ENCODE peak calls at places on chromosomes 1 and 21, in nine cellular contexts. One of them, this sample, is unnamed. For H3K4me1 and H3K27me3, the result is how much of the 10 kb centered on the place peaks cover.

GRCh38 chr1:3038571-3039181 is 17.4 kb downstream of the ACTRT2 start:
- DNase-seq in Caco-2: no peak
- DNase-seq in GM23338: no peak
- DNase-seq in K562: no peak
- DNase-seq in upper lobe of right lung: peak
- DNase-seq in fibroblast of lung: no peak
- DNase-seq in tibial artery: peak
- DNase-seq in SJSA1: no peak
- DNase-seq in colonic mucosa: no peak
- DNase-seq in this sample: no peak

GRCh38 chr21:23811802-23812201 is 1795.5 kb downstream of the MRPL39 start:
- DNase-seq in K562: no peak
- DNase-seq in SJSA1: no peak
- DNase-seq in fibroblast of lung: no peak
- DNase-seq in tibial artery: no peak
- DNase-seq in upper lobe of right lung: no peak
- DNase-seq in Caco-2: no peak
- DNase-seq in colonic mucosa: no peak
- DNase-seq in GM23338: no peak
- DNase-seq in this sample: no peak

GRCh38 chr1:36151845-36152203 is 2.5 kb upstream of the TRAPPC3 start:
- DNase-seq in K562: peak
- DNase-seq in tibial artery: no peak
- DNase-seq in fibroblast of lung: no peak
- DNase-seq in GM23338: no peak
- DNase-seq in SJSA1: no peak
- DNase-seq in upper lobe of right lung: no peak
- DNase-seq in Caco-2: no peak
- DNase-seq in colonic mucosa: peak
- DNase-seq in this sample: no peak

GRCh38 chr1:153699768-153700167 is 21.3 kb downstream of the NPR1 start:
- DNase-seq in tibial artery: no peak
- DNase-seq in colonic mucosa: no peak
- DNase-seq in fibroblast of lung: no peak
- DNase-seq in upper lobe of right lung: no peak
- DNase-seq in K562: no peak
- DNase-seq in GM23338: no peak
- DNase-seq in Caco-2: no peak
- DNase-seq in SJSA1: no peak
- DNase-seq in this sample: no peak

GRCh38 chr1:8367571-8368184 is 49.8 kb downstream of the SLC45A1 start:
- DNase-seq in fibroblast of lung: no peak
- DNase-seq in SJSA1: no peak
- DNase-seq in colonic mucosa: no peak
- DNase-seq in GM23338: no peak
- DNase-seq in tibial artery: no peak
- DNase-seq in K562: no peak
- DNase-seq in Caco-2: no peak
- DNase-seq in upper lobe of right lung: no peak
- DNase-seq in this sample: no peak

GRCh38 chr1:89041055-89041707 is 18.5 kb upstream of the GBP3 start:
- DNase-seq in SJSA1: peak
- DNase-seq in fibroblast of lung: peak
- DNase-seq in upper lobe of right lung: no peak
- DNase-seq in GM23338: no peak
- DNase-seq in Caco-2: no peak
- DNase-seq in K562: no peak
- DNase-seq in tibial artery: no peak
- DNase-seq in colonic mucosa: no peak
- DNase-seq in this sample: no peak

GRCh38 chr1:61607448-61607847 is 117.5 kb downstream of the TM2D1 start:
- DNase-seq in tibial artery: no peak
- DNase-seq in upper lobe of right lung: no peak
- DNase-seq in GM23338: no peak
- DNase-seq in colonic mucosa: no peak
- DNase-seq in K562: no peak
- DNase-seq in SJSA1: no peak
- DNase-seq in fibroblast of lung: no peak
- DNase-seq in Caco-2: no peak
- DNase-seq in this sample: no peak

GRCh38 chr1:182430263-182431068 is 19.5 kb upstream of the RGSL1 start:
- DNase-seq in upper lobe of right lung: no peak
- DNase-seq in Caco-2: no peak
- DNase-seq in tibial artery: no peak
- DNase-seq in SJSA1: no peak
- DNase-seq in colonic mucosa: no peak
- DNase-seq in fibroblast of lung: no peak
- DNase-seq in GM23338: no peak
- DNase-seq in K562: peak
- DNase-seq in this sample: no peak

GRCh38 chr1:166980818-166981217 is 5.5 kb upstream of the ILDR2 start:
- DNase-seq in colonic mucosa: no peak
- DNase-seq in K562: no peak
- DNase-seq in tibial artery: no peak
- DNase-seq in upper lobe of right lung: no peak
- DNase-seq in GM23338: no peak
- DNase-seq in Caco-2: no peak
- DNase-seq in SJSA1: no peak
- DNase-seq in fibroblast of lung: no peak
- DNase-seq in this sample: no peak

GRCh38 chr21:32372755-32373154 is 20.1 kb downstream of the URB1 start:
- DNase-seq in colonic mucosa: no peak
- DNase-seq in upper lobe of right lung: no peak
- DNase-seq in GM23338: no peak
- DNase-seq in tibial artery: no peak
- DNase-seq in fibroblast of lung: peak
- DNase-seq in SJSA1: no peak
- DNase-seq in K562: no peak
- DNase-seq in Caco-2: no peak
- DNase-seq in this sample: no peak

GRCh38 chr1:245888809-245889208 is 618.3 kb downstream of the SMYD3 start:
- DNase-seq in upper lobe of right lung: no peak
- DNase-seq in SJSA1: no peak
- DNase-seq in colonic mucosa: no peak
- DNase-seq in K562: peak
- DNase-seq in fibroblast of lung: peak
- DNase-seq in tibial artery: no peak
- DNase-seq in Caco-2: no peak
- DNase-seq in GM23338: peak
- DNase-seq in this sample: peak

GRCh38 chr1:224623310-224623714 is 7.2 kb downstream of the CNIH3 start:
- DNase-seq in upper lobe of right lung: no peak
- DNase-seq in K562: no peak
- DNase-seq in GM23338: no peak
- DNase-seq in fibroblast of lung: peak
- DNase-seq in SJSA1: no peak
- DNase-seq in tibial artery: no peak
- DNase-seq in Caco-2: no peak
- DNase-seq in colonic mucosa: no peak
- DNase-seq in this sample: no peak

GRCh38 chr1:203135636-203136305 is 8.2 kb downstream of the ADORA1 start:
- DNase-seq in GM23338: no peak
- DNase-seq in K562: no peak
- DNase-seq in SJSA1: no peak
- DNase-seq in upper lobe of right lung: peak
- DNase-seq in Caco-2: no peak
- DNase-seq in colonic mucosa: no peak
- DNase-seq in fibroblast of lung: no peak
- DNase-seq in tibial artery: no peak
- DNase-seq in this sample: no peak

GRCh38 chr1:94325379-94326302 is 88.3 kb upstream of the ARHGAP29 start:
- DNase-seq in K562: no peak
- DNase-seq in GM23338: no peak
- DNase-seq in colonic mucosa: no peak
- DNase-seq in upper lobe of right lung: no peak
- DNase-seq in SJSA1: peak
- DNase-seq in Caco-2: no peak
- DNase-seq in tibial artery: no peak
- DNase-seq in fibroblast of lung: peak
- DNase-seq in this sample: no peak

GRCh38 chr1:54310439-54311328 is 95.5 kb downstream of the SSBP3 start:
- DNase-seq in SJSA1: peak
- DNase-seq in Caco-2: peak
- DNase-seq in K562: peak
- DNase-seq in upper lobe of right lung: no peak
- DNase-seq in tibial artery: no peak
- DNase-seq in GM23338: peak
- DNase-seq in fibroblast of lung: peak
- DNase-seq in colonic mucosa: peak
- DNase-seq in this sample: peak

GRCh38 chr1:54307305-54307704 is 98.9 kb downstream of the SSBP3 start:
- DNase-seq in fibroblast of lung: no peak
- DNase-seq in upper lobe of right lung: no peak
- DNase-seq in tibial artery: no peak
- DNase-seq in GM23338: no peak
- DNase-seq in colonic mucosa: no peak
- DNase-seq in Caco-2: no peak
- DNase-seq in SJSA1: no peak
- DNase-seq in K562: no peak
- DNase-seq in this sample: no peak

GRCh38 chr1:54311506-54311905 is 94.7 kb downstream of the SSBP3 start:
- DNase-seq in GM23338: no peak
- DNase-seq in K562: no peak
- DNase-seq in SJSA1: no peak
- DNase-seq in fibroblast of lung: no peak
- DNase-seq in Caco-2: no peak
- DNase-seq in tibial artery: no peak
- DNase-seq in upper lobe of right lung: no peak
- DNase-seq in colonic mucosa: no peak
- DNase-seq in this sample: no peak

GRCh38 chr1:54312874-54313316 is 93.3 kb downstream of the SSBP3 start:
- DNase-seq in GM23338: peak
- DNase-seq in fibroblast of lung: peak
- DNase-seq in tibial artery: no peak
- DNase-seq in upper lobe of right lung: no peak
- DNase-seq in Caco-2: no peak
- DNase-seq in colonic mucosa: no peak
- DNase-seq in K562: no peak
- DNase-seq in SJSA1: peak
- DNase-seq in this sample: no peak

GRCh38 chr1:54309631-54310366 is 96.4 kb downstream of the SSBP3 start:
- DNase-seq in colonic mucosa: no peak
- DNase-seq in K562: no peak
- DNase-seq in fibroblast of lung: no peak
- DNase-seq in upper lobe of right lung: no peak
- DNase-seq in GM23338: peak
- DNase-seq in SJSA1: no peak
- DNase-seq in Caco-2: no peak
- DNase-seq in tibial artery: no peak
- DNase-seq in this sample: no peak
- H3K4me1 ChIP-seq in colonic mucosa: under half
- H3K4me1 ChIP-seq in K562: under half
- H3K4me1 ChIP-seq in fibroblast of lung: under half
- H3K4me1 ChIP-seq in upper lobe of right lung: under half
- H3K4me1 ChIP-seq in GM23338: half or more
- H3K4me1 ChIP-seq in SJSA1: under half
- H3K4me1 ChIP-seq in Caco-2: under half
- H3K4me1 ChIP-seq in tibial artery: under half
- H3K4me1 ChIP-seq in this sample: under half

GRCh38 chr1:204705888-204706837 is 20.6 kb upstream of the LRRN2 start:
- DNase-seq in colonic mucosa: no peak
- DNase-seq in GM23338: peak
- DNase-seq in fibroblast of lung: no peak
- DNase-seq in SJSA1: no peak
- DNase-seq in K562: peak
- DNase-seq in tibial artery: peak
- DNase-seq in Caco-2: no peak
- DNase-seq in upper lobe of right lung: no peak
- DNase-seq in this sample: no peak
- H3K27me3 ChIP-seq in colonic mucosa: under half
- H3K27me3 ChIP-seq in GM23338: half or more
- H3K27me3 ChIP-seq in fibroblast of lung: under half
- H3K27me3 ChIP-seq in SJSA1: under half
- H3K27me3 ChIP-seq in K562: under half
- H3K27me3 ChIP-seq in tibial artery: under half
- H3K27me3 ChIP-seq in Caco-2: under half
- H3K27me3 ChIP-seq in upper lobe of right lung: under half
- H3K27me3 ChIP-seq in this sample: under half

DNA sequence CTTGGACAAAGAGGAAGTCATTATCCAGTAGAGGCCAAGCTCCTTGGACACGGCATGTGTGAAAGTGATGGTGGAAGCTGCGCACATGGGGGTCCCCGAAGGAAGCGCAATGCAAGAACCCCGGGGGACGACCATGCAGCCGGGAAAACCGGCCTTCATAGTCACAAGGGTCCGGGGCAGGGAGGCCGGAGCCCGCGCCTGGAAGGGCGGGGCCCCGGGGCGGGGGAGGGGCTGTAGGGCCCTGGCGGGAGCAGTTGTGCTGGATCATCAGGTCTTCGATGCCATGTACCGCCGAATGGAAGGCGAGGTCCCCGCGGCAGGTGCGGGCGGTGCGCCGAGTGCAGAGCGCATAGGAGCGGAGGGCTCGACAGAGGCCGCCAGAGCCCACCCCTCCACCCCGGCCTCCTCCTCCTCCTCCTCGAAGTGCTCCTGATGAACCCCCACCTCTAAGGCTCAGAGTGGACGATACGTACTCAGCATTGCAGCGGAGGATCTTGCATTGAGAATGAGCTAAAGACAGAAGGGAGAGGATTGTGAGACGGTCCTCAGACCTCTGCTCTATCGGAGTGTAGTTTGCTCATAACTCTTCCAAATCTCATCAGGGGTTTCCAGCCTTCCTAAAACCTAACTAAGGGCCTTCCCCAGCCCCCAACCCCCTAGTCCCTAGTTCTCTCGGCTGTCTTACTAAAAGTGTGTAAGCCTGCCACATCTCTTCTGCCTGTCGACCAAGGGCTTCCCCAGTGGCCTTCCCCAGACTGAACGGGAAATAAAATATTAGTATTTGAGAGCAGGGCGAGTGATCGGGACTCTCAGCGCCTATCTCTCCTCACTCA is 2.1 kb downstream of the HJV start:
- DNase-seq in upper lobe of right lung: no peak
- DNase-seq in SJSA1: no peak
- DNase-seq in colonic mucosa: no peak
- DNase-seq in Caco-2: no peak
- DNase-seq in tibial artery: no peak
- DNase-seq in K562: no peak
- DNase-seq in fibroblast of lung: no peak
- DNase-seq in GM23338: peak
- DNase-seq in this sample: no peak
- H3K4me3 ChIP-seq in upper lobe of right lung: peak
- H3K4me3 ChIP-seq in SJSA1: no peak
- H3K4me3 ChIP-seq in colonic mucosa: no peak
- H3K4me3 ChIP-seq in Caco-2: no peak
- H3K4me3 ChIP-seq in tibial artery: no peak
- H3K4me3 ChIP-seq in K562: no peak
- H3K4me3 ChIP-seq in fibroblast of lung: no peak
- H3K4me3 ChIP-seq in GM23338: peak
- H3K4me3 ChIP-seq in this sample: no peak

DNA sequence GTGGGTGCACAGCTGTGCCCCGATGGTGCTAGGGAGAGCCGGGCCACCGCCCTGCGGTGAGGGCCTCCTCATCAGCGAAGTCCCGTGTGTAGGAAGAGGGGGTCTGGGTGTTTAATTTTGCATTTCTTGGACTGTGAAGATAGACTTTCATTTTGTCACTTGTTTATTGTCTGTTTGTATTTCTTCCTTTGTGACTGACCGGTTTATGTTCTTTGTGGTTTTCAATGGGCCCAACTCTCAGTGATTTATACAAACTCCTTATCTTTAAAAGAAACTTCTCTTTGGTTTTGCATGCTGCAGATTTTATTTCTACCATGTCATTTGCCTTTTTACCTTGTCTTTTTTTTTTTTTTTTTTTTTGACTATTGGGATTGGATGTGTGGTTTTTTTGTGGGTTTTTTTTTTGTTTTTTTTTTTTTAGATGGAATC is 65.1 kb downstream of the COL18A1 start:
- DNase-seq in K562: no peak
- DNase-seq in colonic mucosa: no peak
- DNase-seq in SJSA1: peak
- DNase-seq in GM23338: no peak
- DNase-seq in fibroblast of lung: peak
- DNase-seq in tibial artery: no peak
- DNase-seq in Caco-2: no peak
- DNase-seq in upper lobe of right lung: no peak
- DNase-seq in this sample: no peak
- H3K4me1 ChIP-seq in K562: under half
- H3K4me1 ChIP-seq in colonic mucosa: under half
- H3K4me1 ChIP-seq in SJSA1: half or more
- H3K4me1 ChIP-seq in GM23338: under half
- H3K4me1 ChIP-seq in fibroblast of lung: under half
- H3K4me1 ChIP-seq in tibial artery: half or more
- H3K4me1 ChIP-seq in Caco-2: under half
- H3K4me1 ChIP-seq in upper lobe of right lung: under half
- H3K4me1 ChIP-seq in this sample: under half